ENCODE peak calls at places on chromosomes 4 and X, in eight cellular contexts. One of them, this sample, is unnamed.

GRCh38 chr4:128570380-128570779 is 239.1 kb upstream of the JADE1 start:
- DNase-seq in NCI-H1417: no peak
- DNase-seq in type B pancreatic cell: no peak
- DNase-seq in HFF-Myc: no peak
- DNase-seq in GM03348: peak
- DNase-seq in activated CD4-positive, alpha-beta T cell treated with anti-CD3 and anti-CD28 coated beads for 36 hours: no peak
- DNase-seq in astrocyte of the spinal cord: no peak
- DNase-seq in T-cell: no peak
- DNase-seq in this sample: no peak

GRCh38 chr4:154595807-154596206 is 5.3 kb upstream of the FGA start:
- DNase-seq in astrocyte of the spinal cord: no peak
- DNase-seq in NCI-H1417: no peak
- DNase-seq in HFF-Myc: no peak
- DNase-seq in type B pancreatic cell: no peak
- DNase-seq in T-cell: no peak
- DNase-seq in activated CD4-positive, alpha-beta T cell treated with anti-CD3 and anti-CD28 coated beads for 36 hours: no peak
- DNase-seq in GM03348: no peak
- DNase-seq in this sample: no peak

GRCh38 chr4:176579233-176579632 is 213.5 kb downstream of the VEGFC start:
- DNase-seq in T-cell: no peak
- DNase-seq in type B pancreatic cell: no peak
- DNase-seq in NCI-H1417: peak
- DNase-seq in GM03348: no peak
- DNase-seq in HFF-Myc: no peak
- DNase-seq in activated CD4-positive, alpha-beta T cell treated with anti-CD3 and anti-CD28 coated beads for 36 hours: no peak
- DNase-seq in astrocyte of the spinal cord: no peak
- DNase-seq in this sample: no peak

GRCh38 chrX:119667111-119667928 is 25.6 kb downstream of the SEPTIN6 start:
- DNase-seq in T-cell: no peak
- DNase-seq in type B pancreatic cell: no peak
- DNase-seq in HFF-Myc: no peak
- DNase-seq in astrocyte of the spinal cord: no peak
- DNase-seq in NCI-H1417: no peak
- DNase-seq in activated CD4-positive, alpha-beta T cell treated with anti-CD3 and anti-CD28 coated beads for 36 hours: no peak
- DNase-seq in GM03348: no peak
- DNase-seq in this sample: no peak

GRCh38 chr4:164904336-164904735 is 27.4 kb downstream of the APELA start:
- DNase-seq in type B pancreatic cell: no peak
- DNase-seq in HFF-Myc: no peak
- DNase-seq in GM03348: no peak
- DNase-seq in activated CD4-positive, alpha-beta T cell treated with anti-CD3 and anti-CD28 coated beads for 36 hours: no peak
- DNase-seq in T-cell: no peak
- DNase-seq in NCI-H1417: no peak
- DNase-seq in astrocyte of the spinal cord: no peak
- DNase-seq in this sample: no peak

GRCh38 chrX:3712080-3712869 is 1.2 kb downstream of the PRKX start:
- DNase-seq in HFF-Myc: no peak
- DNase-seq in astrocyte of the spinal cord: peak
- DNase-seq in T-cell: no peak
- DNase-seq in GM03348: peak
- DNase-seq in NCI-H1417: no peak
- DNase-seq in type B pancreatic cell: no peak
- DNase-seq in activated CD4-positive, alpha-beta T cell treated with anti-CD3 and anti-CD28 coated beads for 36 hours: peak
- DNase-seq in this sample: no peak

GRCh38 chrX:135914404-135914803 is 20.9 kb downstream of the SAGE1 start:
- DNase-seq in T-cell: no peak
- DNase-seq in NCI-H1417: no peak
- DNase-seq in astrocyte of the spinal cord: no peak
- DNase-seq in type B pancreatic cell: no peak
- DNase-seq in activated CD4-positive, alpha-beta T cell treated with anti-CD3 and anti-CD28 coated beads for 36 hours: no peak
- DNase-seq in GM03348: no peak
- DNase-seq in HFF-Myc: no peak
- DNase-seq in this sample: no peak

GRCh38 chr4:27828843-27829242 is 968.2 kb downstream of the STIM2 start:
- DNase-seq in T-cell: no peak
- DNase-seq in GM03348: no peak
- DNase-seq in HFF-Myc: no peak
- DNase-seq in NCI-H1417: no peak
- DNase-seq in astrocyte of the spinal cord: no peak
- DNase-seq in type B pancreatic cell: no peak
- DNase-seq in activated CD4-positive, alpha-beta T cell treated with anti-CD3 and anti-CD28 coated beads for 36 hours: no peak
- DNase-seq in this sample: no peak

GRCh38 chrX:65601530-65602281 is 65.7 kb upstream of the MSN start:
- DNase-seq in HFF-Myc: peak
- DNase-seq in astrocyte of the spinal cord: peak
- DNase-seq in activated CD4-positive, alpha-beta T cell treated with anti-CD3 and anti-CD28 coated beads for 36 hours: peak
- DNase-seq in T-cell: peak
- DNase-seq in NCI-H1417: no peak
- DNase-seq in type B pancreatic cell: peak
- DNase-seq in GM03348: peak
- DNase-seq in this sample: no peak

GRCh38 chrX:115531818-115532403 is 29.1 kb upstream of the PLS3 start:
- DNase-seq in T-cell: no peak
- DNase-seq in type B pancreatic cell: no peak
- DNase-seq in NCI-H1417: no peak
- DNase-seq in astrocyte of the spinal cord: peak
- DNase-seq in GM03348: peak
- DNase-seq in activated CD4-positive, alpha-beta T cell treated with anti-CD3 and anti-CD28 coated beads for 36 hours: no peak
- DNase-seq in HFF-Myc: peak
- DNase-seq in this sample: no peak

GRCh38 chrX:31609130-31609529 is 537.3 kb upstream of the FTHL17 start:
- DNase-seq in NCI-H1417: no peak
- DNase-seq in GM03348: peak
- DNase-seq in type B pancreatic cell: no peak
- DNase-seq in astrocyte of the spinal cord: peak
- DNase-seq in HFF-Myc: peak
- DNase-seq in activated CD4-positive, alpha-beta T cell treated with anti-CD3 and anti-CD28 coated beads for 36 hours: no peak
- DNase-seq in T-cell: no peak
- DNase-seq in this sample: no peak

GRCh38 chrX:49041683-49042529 is 1.3 kb downstream of the TFE3 start:
- DNase-seq in astrocyte of the spinal cord: peak
- DNase-seq in GM03348: peak
- DNase-seq in type B pancreatic cell: no peak
- DNase-seq in T-cell: no peak
- DNase-seq in activated CD4-positive, alpha-beta T cell treated with anti-CD3 and anti-CD28 coated beads for 36 hours: peak
- DNase-seq in NCI-H1417: no peak
- DNase-seq in HFF-Myc: no peak
- DNase-seq in this sample: no peak

GRCh38 chrX:8988456-8988855 is 45.5 kb downstream of the FAM9B start:
- DNase-seq in T-cell: peak
- DNase-seq in activated CD4-positive, alpha-beta T cell treated with anti-CD3 and anti-CD28 coated beads for 36 hours: peak
- DNase-seq in astrocyte of the spinal cord: peak
- DNase-seq in HFF-Myc: peak
- DNase-seq in type B pancreatic cell: no peak
- DNase-seq in GM03348: peak
- DNase-seq in NCI-H1417: no peak
- DNase-seq in this sample: no peak

GRCh38 chr4:6839579-6839978 is 57.1 kb downstream of the KIAA0232 start:
- DNase-seq in astrocyte of the spinal cord: no peak
- DNase-seq in activated CD4-positive, alpha-beta T cell treated with anti-CD3 and anti-CD28 coated beads for 36 hours: no peak
- DNase-seq in GM03348: no peak
- DNase-seq in type B pancreatic cell: no peak
- DNase-seq in NCI-H1417: no peak
- DNase-seq in T-cell: no peak
- DNase-seq in HFF-Myc: no peak
- DNase-seq in this sample: no peak

GRCh38 chr4:52715914-52716313 is 35.3 kb downstream of the ERVMER34-1 start:
- DNase-seq in astrocyte of the spinal cord: no peak
- DNase-seq in GM03348: no peak
- DNase-seq in T-cell: no peak
- DNase-seq in HFF-Myc: no peak
- DNase-seq in type B pancreatic cell: no peak
- DNase-seq in NCI-H1417: no peak
- DNase-seq in activated CD4-positive, alpha-beta T cell treated with anti-CD3 and anti-CD28 coated beads for 36 hours: no peak
- DNase-seq in this sample: no peak

GRCh38 chr4:89681219-89681618 is 155.7 kb downstream of the SNCA start:
- DNase-seq in GM03348: no peak
- DNase-seq in T-cell: no peak
- DNase-seq in NCI-H1417: peak
- DNase-seq in astrocyte of the spinal cord: no peak
- DNase-seq in type B pancreatic cell: peak
- DNase-seq in HFF-Myc: no peak
- DNase-seq in activated CD4-positive, alpha-beta T cell treated with anti-CD3 and anti-CD28 coated beads for 36 hours: no peak
- DNase-seq in this sample: peak

GRCh38 chr4:38413524-38414341 is 250.3 kb upstream of the KLF3 start:
- DNase-seq in HFF-Myc: no peak
- DNase-seq in NCI-H1417: no peak
- DNase-seq in type B pancreatic cell: no peak
- DNase-seq in T-cell: no peak
- DNase-seq in astrocyte of the spinal cord: no peak
- DNase-seq in GM03348: no peak
- DNase-seq in activated CD4-positive, alpha-beta T cell treated with anti-CD3 and anti-CD28 coated beads for 36 hours: no peak
- DNase-seq in this sample: no peak

GRCh38 chrX:149827254-149827653 is 45.5 kb downstream of the MAGEA9 start:
- DNase-seq in GM03348: no peak
- DNase-seq in type B pancreatic cell: no peak
- DNase-seq in T-cell: no peak
- DNase-seq in HFF-Myc: no peak
- DNase-seq in activated CD4-positive, alpha-beta T cell treated with anti-CD3 and anti-CD28 coated beads for 36 hours: no peak
- DNase-seq in NCI-H1417: no peak
- DNase-seq in astrocyte of the spinal cord: no peak
- DNase-seq in this sample: no peak

GRCh38 chr4:125322363-125322730 is 7.6 kb downstream of the FAT4 start:
- DNase-seq in HFF-Myc: no peak
- DNase-seq in activated CD4-positive, alpha-beta T cell treated with anti-CD3 and anti-CD28 coated beads for 36 hours: no peak
- DNase-seq in GM03348: no peak
- DNase-seq in T-cell: no peak
- DNase-seq in astrocyte of the spinal cord: peak
- DNase-seq in type B pancreatic cell: no peak
- DNase-seq in NCI-H1417: no peak
- DNase-seq in this sample: no peak

GRCh38 chr4:186700746-186701145 is 22.9 kb downstream of the FAT1 start:
- DNase-seq in astrocyte of the spinal cord: peak
- DNase-seq in activated CD4-positive, alpha-beta T cell treated with anti-CD3 and anti-CD28 coated beads for 36 hours: no peak
- DNase-seq in HFF-Myc: no peak
- DNase-seq in GM03348: peak
- DNase-seq in type B pancreatic cell: no peak
- DNase-seq in NCI-H1417: no peak
- DNase-seq in T-cell: no peak
- DNase-seq in this sample: no peak

GRCh38 chr4:961651-962230 is 11.6 kb downstream of the DGKQ start:
- DNase-seq in T-cell: no peak
- DNase-seq in NCI-H1417: no peak
- DNase-seq in GM03348: no peak
- DNase-seq in type B pancreatic cell: no peak
- DNase-seq in astrocyte of the spinal cord: no peak
- DNase-seq in activated CD4-positive, alpha-beta T cell treated with anti-CD3 and anti-CD28 coated beads for 36 hours: no peak
- DNase-seq in HFF-Myc: no peak
- DNase-seq in this sample: no peak

GRCh38 chr4:86498560-86499166 is 95.5 kb upstream of the PTPN13 start:
- DNase-seq in astrocyte of the spinal cord: peak
- DNase-seq in type B pancreatic cell: no peak
- DNase-seq in activated CD4-positive, alpha-beta T cell treated with anti-CD3 and anti-CD28 coated beads for 36 hours: no peak
- DNase-seq in GM03348: peak
- DNase-seq in HFF-Myc: no peak
- DNase-seq in NCI-H1417: peak
- DNase-seq in T-cell: no peak
- DNase-seq in this sample: no peak

GRCh38 chr4:168677063-168677462 is 180.2 kb downstream of the PALLD start:
- DNase-seq in astrocyte of the spinal cord: no peak
- DNase-seq in HFF-Myc: no peak
- DNase-seq in GM03348: no peak
- DNase-seq in activated CD4-positive, alpha-beta T cell treated with anti-CD3 and anti-CD28 coated beads for 36 hours: no peak
- DNase-seq in NCI-H1417: peak
- DNase-seq in type B pancreatic cell: no peak
- DNase-seq in T-cell: no peak
- DNase-seq in this sample: no peak

GRCh38 chr4:120749445-120750151 is 172.9 kb downstream of the PRDM5 start:
- DNase-seq in HFF-Myc: no peak
- DNase-seq in type B pancreatic cell: no peak
- DNase-seq in GM03348: no peak
- DNase-seq in astrocyte of the spinal cord: no peak
- DNase-seq in T-cell: no peak
- DNase-seq in activated CD4-positive, alpha-beta T cell treated with anti-CD3 and anti-CD28 coated beads for 36 hours: peak
- DNase-seq in NCI-H1417: peak
- DNase-seq in this sample: no peak

GRCh38 chr4:11769425-11769824 is 340.7 kb upstream of the HS3ST1 start:
- DNase-seq in T-cell: no peak
- DNase-seq in NCI-H1417: no peak
- DNase-seq in type B pancreatic cell: no peak
- DNase-seq in astrocyte of the spinal cord: no peak
- DNase-seq in HFF-Myc: no peak
- DNase-seq in GM03348: no peak
- DNase-seq in activated CD4-positive, alpha-beta T cell treated with anti-CD3 and anti-CD28 coated beads for 36 hours: no peak
- DNase-seq in this sample: no peak

GRCh38 chr4:54085284-54085683 is 14.7 kb upstream of the GSX2 start:
- DNase-seq in GM03348: peak
- DNase-seq in type B pancreatic cell: no peak
- DNase-seq in astrocyte of the spinal cord: peak
- DNase-seq in HFF-Myc: no peak
- DNase-seq in NCI-H1417: no peak
- DNase-seq in T-cell: no peak
- DNase-seq in activated CD4-positive, alpha-beta T cell treated with anti-CD3 and anti-CD28 coated beads for 36 hours: no peak
- DNase-seq in this sample: no peak

GRCh38 chr4:5970381-5971076 is 47.7 kb downstream of the C4orf50 start:
- DNase-seq in GM03348: no peak
- DNase-seq in T-cell: no peak
- DNase-seq in HFF-Myc: no peak
- DNase-seq in type B pancreatic cell: no peak
- DNase-seq in astrocyte of the spinal cord: no peak
- DNase-seq in activated CD4-positive, alpha-beta T cell treated with anti-CD3 and anti-CD28 coated beads for 36 hours: no peak
- DNase-seq in NCI-H1417: no peak
- DNase-seq in this sample: no peak

GRCh38 chrX:13506574-13506973 is 62.8 kb upstream of the EGFL6 start:
- DNase-seq in type B pancreatic cell: no peak
- DNase-seq in astrocyte of the spinal cord: peak
- DNase-seq in NCI-H1417: peak
- DNase-seq in HFF-Myc: no peak
- DNase-seq in activated CD4-positive, alpha-beta T cell treated with anti-CD3 and anti-CD28 coated beads for 36 hours: peak
- DNase-seq in GM03348: peak
- DNase-seq in T-cell: peak
- DNase-seq in this sample: peak

GRCh38 chrX:12390301-12390700 is 252.0 kb downstream of the FRMPD4 start:
- DNase-seq in HFF-Myc: no peak
- DNase-seq in T-cell: no peak
- DNase-seq in GM03348: peak
- DNase-seq in activated CD4-positive, alpha-beta T cell treated with anti-CD3 and anti-CD28 coated beads for 36 hours: no peak
- DNase-seq in NCI-H1417: no peak
- DNase-seq in astrocyte of the spinal cord: no peak
- DNase-seq in type B pancreatic cell: no peak
- DNase-seq in this sample: no peak

GRCh38 chr4:27189683-27190082 is 329.0 kb downstream of the STIM2 start:
- DNase-seq in type B pancreatic cell: no peak
- DNase-seq in astrocyte of the spinal cord: no peak
- DNase-seq in T-cell: no peak
- DNase-seq in GM03348: no peak
- DNase-seq in activated CD4-positive, alpha-beta T cell treated with anti-CD3 and anti-CD28 coated beads for 36 hours: no peak
- DNase-seq in HFF-Myc: no peak
- DNase-seq in NCI-H1417: no peak
- DNase-seq in this sample: no peak